ENCODE peak calls at places on chromosomes 5 and 9, in ten cellular contexts. G is stomach, M is spleen, F is transverse colon, N is IMR-90, K is tibial nerve, D is ovary, H is adrenal gland, Y is body of pancreas, J is GM12891. V is an unnamed sample.

GRCh38 chr9:125648294-125648693 is 58.7 kb downstream of the MAPKAP1 start:
- DNase-seq in K (no peak), Y (no peak), G (no peak), J (no peak), M (no peak), F (no peak), H (no peak), N (no peak), D (no peak), V (no peak)

GRCh38 chr5:111043712-111044506 is 27.6 kb upstream of the TSLP start:
- DNase-seq in D (no peak), J (no peak), H (no peak), Y (no peak), F (no peak), K (no peak), G (no peak), N (peak), M (no peak), V (no peak)

GRCh38 chr5:117982691-117983090 is 1005.7 kb downstream of the DTWD2 start:
- DNase-seq in K (no peak), M (no peak), Y (no peak), G (no peak), D (no peak), H (no peak), J (no peak), F (no peak), N (no peak), V (no peak)

GRCh38 chr9:136804509-136805206 is 3.1 kb upstream of the RABL6 start:
- DNase-seq in M (no peak), J (peak), Y (peak), F (no peak), H (peak), K (no peak), D (peak), N (no peak), G (no peak), V (no peak)

GRCh38 chr9:125915606-125916005 is 168.4 kb downstream of the PBX3 start:
- DNase-seq in H (no peak), J (no peak), N (no peak), G (no peak), D (no peak), F (no peak), K (no peak), M (peak), Y (no peak), V (no peak)

GRCh38 chr5:176611435-176611834 is 1.5 kb upstream of the GPRIN1 start:
- DNase-seq in M (no peak), F (peak), D (peak), K (peak), G (peak), H (peak), J (no peak), N (peak), Y (peak), V (peak)

GRCh38 chr5:82758881-82759280 is 318.3 kb downstream of the TMEM167A start:
- DNase-seq in N (no peak), H (no peak), J (no peak), F (no peak), Y (no peak), K (no peak), G (no peak), D (no peak), M (no peak), V (no peak)

GRCh38 chr9:1353291-1353690 is 303.1 kb downstream of the DMRT2 start:
- DNase-seq in G (no peak), N (no peak), K (no peak), Y (no peak), H (no peak), J (no peak), D (no peak), F (no peak), M (no peak), V (no peak)

GRCh38 chr5:131328536-131329186 is 64.8 kb downstream of the CDC42SE2 start:
- DNase-seq in H (no peak), F (no peak), J (no peak), N (peak), K (no peak), Y (no peak), G (no peak), M (no peak), D (no peak), V (peak)

GRCh38 chr9:122988919-122989614 is 44.4 kb upstream of the GPR21 start:
- DNase-seq in F (no peak), Y (no peak), N (no peak), K (no peak), M (no peak), D (no peak), G (no peak), J (peak), H (no peak), V (no peak)

GRCh38 chr5:34409376-34409775 is 246.8 kb upstream of the RAI14 start:
- DNase-seq in M (no peak), H (no peak), N (no peak), G (no peak), Y (no peak), D (no peak), J (no peak), K (no peak), F (no peak), V (no peak)

GRCh38 chr5:41445937-41446563 is 64.4 kb downstream of the PLCXD3 start:
- DNase-seq in N (peak), K (no peak), F (no peak), G (no peak), J (no peak), D (no peak), M (no peak), H (peak), Y (no peak), V (no peak)

GRCh38 chr5:80360914-80361444 is 41.2 kb downstream of the SPZ1 start:
- DNase-seq in D (no peak), F (no peak), H (no peak), G (no peak), M (no peak), N (no peak), K (no peak), Y (no peak), J (no peak), V (no peak)

GRCh38 chr9:109381011-109381729 is 60.3 kb upstream of the EPB41L4B start:
- DNase-seq in K (no peak), H (peak), N (peak), M (no peak), Y (no peak), D (no peak), G (no peak), F (no peak), J (no peak), V (peak)

GRCh38 chr5:67992919-67993318 is 222.6 kb upstream of the PIK3R1 start:
- DNase-seq in K (no peak), G (no peak), F (no peak), N (peak), J (no peak), D (no peak), H (no peak), Y (no peak), M (no peak), V (no peak)

GRCh38 chr5:141135718-141136266 is 786 bp downstream of the PCDHB5 start:
- DNase-seq in N (no peak), M (no peak), J (no peak), H (no peak), K (no peak), Y (no peak), F (no peak), G (no peak), D (no peak), V (no peak)

GRCh38 chr9:7320139-7320538 is 479.4 kb downstream of the DMAC1 start:
- DNase-seq in N (peak), Y (no peak), K (no peak), H (no peak), M (no peak), G (no peak), J (no peak), D (no peak), F (peak), V (peak)

GRCh38 chr5:65062684-65063083 is 294.0 kb downstream of the CWC27 start:
- DNase-seq in J (no peak), M (no peak), D (no peak), Y (no peak), G (no peak), K (peak), H (peak), F (no peak), N (peak), V (peak)

DNA sequence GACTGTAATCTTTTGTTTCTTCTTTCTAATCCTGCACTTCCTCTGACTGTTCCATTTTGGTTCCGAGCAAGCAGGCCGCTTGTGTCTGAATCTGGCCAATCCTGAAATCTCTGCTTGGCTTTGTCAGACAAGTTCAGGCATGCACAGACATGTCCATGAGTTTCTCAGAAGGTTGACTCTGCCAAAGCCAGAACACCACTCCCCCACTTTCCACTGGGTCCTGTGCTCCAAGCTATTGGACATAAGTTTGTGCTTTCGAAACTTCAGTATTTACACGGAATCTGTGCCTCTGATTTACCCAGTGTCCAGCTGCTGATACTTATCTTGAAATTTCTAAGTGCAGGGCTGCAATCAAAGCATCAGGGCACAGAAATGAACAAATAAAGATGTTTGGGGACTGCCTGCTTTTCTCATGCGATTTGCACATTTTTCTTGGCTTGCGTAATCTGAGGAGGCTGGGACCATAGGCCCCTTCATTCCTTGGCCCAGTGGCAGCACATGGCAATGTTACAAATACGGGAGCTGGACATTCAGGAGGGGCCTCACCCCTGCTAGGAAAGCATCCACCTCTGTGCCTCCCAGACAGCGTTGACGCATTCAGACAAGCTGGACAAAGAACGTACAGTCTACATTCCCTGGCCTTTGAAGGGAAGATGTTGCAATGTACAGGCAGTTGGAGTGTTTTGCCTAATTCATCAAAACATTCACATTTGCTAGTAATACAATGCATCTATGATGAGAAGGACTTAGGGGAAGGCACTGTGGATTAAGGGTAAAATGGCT is 209.2 kb upstream of the PAPPA start:
- DNase-seq in Y (peak), J (no peak), N (peak), K (peak), G (peak), M (no peak), H (peak), F (peak), D (peak), V (no peak)
- TF ChIP-seq POLR2A in Y (no peak), J (no peak), N (peak), K (no peak), G (no peak), M (no peak), H (no peak), F (no peak), D (no peak), V (no peak)

GRCh38 chr9:119368179-119368578 is 1.1 kb downstream of the BRINP1 start:
- DNase-seq in H (no peak), F (no peak), Y (no peak), K (no peak), J (no peak), N (no peak), D (no peak), G (no peak), M (no peak), V (no peak)

GRCh38 chr9:119369670-119370366 is 583 bp upstream of the BRINP1 start:
- DNase-seq in K (no peak), G (no peak), N (no peak), F (no peak), H (no peak), J (no peak), M (no peak), Y (no peak), D (no peak), V (no peak)

GRCh38 chr9:119370816-119371215 is 1.6 kb upstream of the BRINP1 start:
- DNase-seq in J (peak), Y (peak), M (no peak), D (peak), K (peak), H (peak), G (no peak), F (peak), N (peak), V (peak)

GRCh38 chr9:119366909-119367690 is 2.1 kb downstream of the BRINP1 start:
- DNase-seq in N (no peak), H (no peak), D (no peak), J (no peak), M (no peak), F (no peak), K (no peak), G (no peak), Y (peak), V (no peak)

GRCh38 chr9:119368681-119369581 is at the start of gene BRINP1:
- DNase-seq in G (no peak), N (no peak), F (no peak), D (peak), Y (peak), J (no peak), M (no peak), K (no peak), H (peak), V (no peak)
- TF ChIP-seq POLR2A in G (no peak), N (no peak), F (no peak), D (no peak), Y (no peak), J (no peak), M (no peak), K (no peak), H (no peak), V (no peak)

GRCh38 chr5:172694541-172694940 is 53.5 kb downstream of the NEURL1B start:
- DNase-seq in D (no peak), Y (no peak), K (no peak), F (no peak), N (no peak), H (no peak), M (peak), G (no peak), J (no peak), V (no peak)
- TF ChIP-seq POLR2A in D (no peak), Y (no peak), K (no peak), F (no peak), N (no peak), H (no peak), M (no peak), G (no peak), J (no peak), V (no peak)

GRCh38 chr5:133842846-133843725 is 125.3 kb downstream of the C5orf15 start:
- DNase-seq in F (no peak), D (no peak), H (no peak), J (no peak), N (no peak), K (no peak), M (no peak), G (no peak), Y (no peak), V (no peak)
- TF ChIP-seq POLR2A in F (no peak), D (no peak), H (no peak), J (no peak), N (no peak), K (no peak), M (no peak), G (no peak), Y (no peak), V (no peak)

DNA sequence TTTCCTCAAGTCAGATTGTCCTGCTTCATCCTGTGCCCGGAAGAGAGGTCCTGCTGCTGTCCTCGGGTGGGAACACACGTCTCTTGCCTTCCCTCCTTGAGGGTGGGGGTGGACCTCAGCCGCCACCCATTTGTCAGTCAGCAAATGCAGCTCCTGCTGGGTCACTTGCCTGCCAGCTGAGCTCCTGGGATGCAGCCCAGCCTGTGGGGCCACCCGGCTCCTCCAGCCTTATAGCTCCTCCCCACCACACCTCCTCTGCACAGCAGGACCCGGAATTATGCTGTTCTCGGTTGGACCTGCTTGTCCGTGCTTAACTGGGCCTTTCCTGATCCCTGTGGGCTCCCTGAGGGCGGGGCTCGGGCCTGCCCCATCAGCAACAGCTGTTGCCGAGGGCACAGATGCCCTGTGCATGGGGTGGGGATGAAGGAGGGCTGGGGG is 52.7 kb downstream of the RXRA start:
- DNase-seq in F (peak), Y (peak), H (peak), J (no peak), K (no peak), D (peak), G (peak), M (no peak), N (peak), V (peak)
- TF ChIP-seq POLR2A in F (no peak), Y (no peak), H (no peak), J (no peak), K (no peak), D (no peak), G (no peak), M (no peak), N (no peak), V (no peak)

GRCh38 chr5:172453986-172454354 is 355 bp downstream of the SH3PXD2B start:
- DNase-seq in K (no peak), J (no peak), F (peak), G (no peak), N (no peak), D (peak), M (no peak), Y (peak), H (peak), V (no peak)

GRCh38 chr5:172455511-172456061 is 1.3 kb upstream of the SH3PXD2B start:
- DNase-seq in N (peak), M (no peak), G (no peak), D (no peak), F (peak), K (no peak), H (peak), J (no peak), Y (no peak), V (no peak)

GRCh38 chr5:172455087-172455381 is 709 bp upstream of the SH3PXD2B start:
- DNase-seq in Y (no peak), D (no peak), H (no peak), N (no peak), K (no peak), F (peak), J (no peak), M (no peak), G (no peak), V (no peak)

GRCh38 chr5:172453206-172453985 is 929 bp downstream of the SH3PXD2B start:
- DNase-seq in F (peak), Y (no peak), H (peak), G (peak), D (peak), N (peak), J (no peak), M (no peak), K (no peak), V (no peak)

GRCh38 chr5:172454355-172455086 is at the start of gene SH3PXD2B:
- DNase-seq in N (no peak), M (peak), Y (peak), J (peak), D (peak), G (peak), K (no peak), H (peak), F (peak), V (peak)
- TF ChIP-seq POLR2A in N (peak), M (no peak), Y (no peak), J (no peak), D (peak), G (no peak), K (peak), H (peak), F (no peak), V (peak)

DNA sequence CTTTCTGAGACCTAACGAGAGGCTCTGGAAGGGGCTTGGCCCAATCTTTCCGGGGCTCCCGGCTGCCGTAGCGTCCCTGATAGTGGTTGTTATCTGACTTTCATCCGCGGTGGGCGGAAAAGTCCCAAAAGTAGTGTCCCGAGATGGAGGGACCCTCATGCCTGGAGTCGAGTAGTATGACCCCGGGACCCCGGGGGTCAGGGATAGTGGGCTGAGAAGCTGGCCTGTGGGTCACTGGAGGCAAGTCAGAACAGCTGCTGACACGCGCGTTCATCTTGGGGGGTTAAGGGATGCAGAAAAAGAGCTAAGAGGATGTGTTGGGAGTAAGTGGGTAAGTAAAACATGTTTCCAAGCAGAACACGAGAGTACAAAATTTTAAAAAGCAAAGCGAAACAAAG is 123.4 kb downstream of the TMEM161B start:
- DNase-seq in J (no peak), K (no peak), N (no peak), Y (no peak), H (no peak), G (no peak), M (no peak), F (no peak), D (no peak), V (no peak)
- TF ChIP-seq POLR2A in J (no peak), K (no peak), N (no peak), Y (no peak), H (no peak), G (no peak), M (no peak), F (no peak), D (no peak), V (no peak)

DNA sequence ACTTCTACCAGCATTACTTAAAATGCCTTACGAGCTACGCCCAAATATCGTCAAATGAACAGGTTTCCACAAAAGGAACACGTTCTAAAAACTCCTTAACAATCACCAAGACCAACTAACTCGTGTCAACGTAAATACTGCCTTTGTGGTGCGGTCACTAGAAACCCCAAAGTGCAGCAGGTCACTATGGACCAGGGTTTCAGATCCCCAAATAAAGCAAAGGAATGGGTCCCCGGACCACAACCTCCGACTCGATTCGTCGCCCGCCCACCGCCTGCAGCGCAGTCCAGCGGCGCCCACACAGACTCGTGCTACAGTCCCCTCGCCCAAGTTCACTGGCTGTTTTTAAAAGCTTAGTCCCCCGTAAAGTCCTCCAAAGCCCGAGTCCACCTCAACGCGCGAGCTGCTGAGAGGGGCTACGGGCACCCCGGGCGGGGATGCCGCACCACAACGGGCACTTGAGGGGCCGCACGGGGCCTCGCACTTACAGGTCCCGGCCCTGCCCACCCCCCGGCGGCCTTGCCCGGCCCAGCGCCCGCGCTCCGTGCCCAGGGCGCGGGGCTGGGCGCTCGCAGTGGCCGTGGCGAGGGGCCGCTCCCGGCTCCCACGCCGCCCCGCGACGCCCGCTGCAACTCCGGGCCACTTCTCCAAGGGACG is 1.1 kb downstream of the NFIB start:
- DNase-seq in H (peak), G (no peak), K (no peak), Y (peak), F (peak), D (peak), J (no peak), M (no peak), N (no peak), V (no peak)
- TF ChIP-seq POLR2A in H (no peak), G (no peak), K (no peak), Y (no peak), F (no peak), D (no peak), J (no peak), M (no peak), N (no peak), V (no peak)